ENCODE peak calls at places on chromosome 5, in nine cellular contexts. Q is CD4-positive, alpha-beta T cell; S is psoas muscle; Z is HCT116; R is transverse colon; B is cardiac muscle cell; N is body of pancreas; K is spleen; D is WTC11. P is an unnamed sample.

GRCh38 chr5:10351199-10351881 is 2.2 kb upstream of the MARCHF6 start:
- DNase-seq in Z (no peak), N (peak; percentile 32), R (no peak), D (no peak), B (peak; percentile 87), S (no peak), Q (no peak), K (no peak), P (no peak)

GRCh38 chr5:161380550-161380949 is 166.0 kb downstream of the GABRB2 start:
- DNase-seq in N (no peak), B (no peak), Q (no peak), K (no peak), S (no peak), Z (no peak), R (no peak), D (no peak), P (no peak)

GRCh38 chr5:97876272-97876671 is 693.2 kb upstream of the RIOK2 start:
- DNase-seq in D (no peak), Z (no peak), K (no peak), Q (no peak), R (no peak), N (no peak), S (no peak), B (peak; percentile 49), P (no peak)

GRCh38 chr5:1375871-1376850 is 31.3 kb upstream of the CLPTM1L start:
- DNase-seq in N (no peak), Z (no peak), D (no peak), K (peak; percentile 64), R (no peak), B (no peak), S (no peak), Q (no peak), P (no peak)

GRCh38 chr5:172715421-172715780 is 55.6 kb downstream of the DUSP1 start:
- DNase-seq in S (no peak), D (no peak), R (no peak), K (no peak), Z (no peak), N (no peak), Q (no peak), B (no peak), P (no peak)

GRCh38 chr5:143649869-143650268 is 162.1 kb upstream of the HMHB1 start:
- DNase-seq in B (no peak), N (no peak), S (no peak), K (no peak), Q (no peak), Z (no peak), R (no peak), D (no peak), P (no peak)

GRCh38 chr5:167639213-167639612 is 652.2 kb upstream of the WWC1 start:
- DNase-seq in D (no peak), Z (no peak), N (no peak), S (no peak), R (no peak), B (peak; percentile 78), K (no peak), Q (no peak), P (no peak)

GRCh38 chr5:144201578-144201977 is 30.9 kb downstream of the KCTD16 start:
- DNase-seq in S (no peak), R (no peak), N (no peak), K (no peak), B (no peak), Z (no peak), Q (no peak), D (no peak), P (no peak)

GRCh38 chr5:134917070-134917831 is 12.3 kb downstream of the PCBD2 start:
- DNase-seq in N (no peak), R (no peak), B (no peak), S (no peak), Q (no peak), Z (no peak), K (no peak), D (peak; percentile 56), P (no peak)

GRCh38 chr5:122707796-122708195 is 67.1 kb upstream of the SNX2 start:
- DNase-seq in Z (no peak), B (no peak), R (no peak), Q (no peak), N (no peak), K (no peak), D (no peak), S (no peak), P (no peak)

GRCh38 chr5:59615272-59615671 is 278.3 kb downstream of the PDE4D start:
- DNase-seq in N (no peak), Z (no peak), Q (no peak), D (no peak), S (no peak), K (no peak), B (peak; percentile 66), R (no peak), P (no peak)

GRCh38 chr5:669111-669841 is 23.9 kb downstream of the TPPP start:
- DNase-seq in Q (peak; percentile 26), R (peak; percentile 49), D (peak; percentile 85), B (peak; percentile 41), S (no peak), K (peak; percentile 87), Z (no peak), N (no peak), P (no peak)

GRCh38 chr5:129904667-129905466 is 602 bp downstream of the CHSY3 start:
- DNase-seq in S (peak; percentile 21), R (peak; percentile 11), D (peak; percentile 30), Z (no peak), N (peak; percentile 15), Q (no peak), K (peak; percentile 77), B (peak; percentile 16), P (no peak)

GRCh38 chr5:101942321-101942882 is 353.7 kb downstream of the SLCO4C1 start:
- DNase-seq in Q (no peak), Z (peak; percentile 27), R (peak; percentile 12), B (peak; percentile 6), N (peak; percentile 45), D (peak; percentile 16), K (no peak), S (no peak), P (no peak)
- TF ChIP-seq CTCF in Q (no peak), Z (peak; percentile 57), R (peak; percentile 63), B (peak; percentile 33), N (peak; percentile 64), D (peak; percentile 27), K (no peak), S (no peak), P (no peak)

GRCh38 chr5:138502521-138502920 is 37.2 kb downstream of the EGR1 start:
- DNase-seq in B (no peak), R (no peak), Z (no peak), S (no peak), Q (no peak), D (no peak), K (no peak), N (no peak), P (no peak)

GRCh38 chr5:138502121-138502520 is 36.8 kb downstream of the EGR1 start:
- DNase-seq in D (no peak), N (no peak), Q (no peak), R (no peak), K (no peak), S (no peak), Z (no peak), B (no peak), P (no peak)

GRCh38 chr5:138503487-138504270 is 38.4 kb downstream of the EGR1 start:
- DNase-seq in B (peak; percentile 77), K (no peak), R (peak; percentile 19), Q (no peak), S (no peak), Z (peak; percentile 34), D (peak; percentile 27), N (peak; percentile 54), P (no peak)

GRCh38 chr5:138495351-138495750 is 30.1 kb downstream of the EGR1 start:
- DNase-seq in Q (no peak), Z (no peak), R (no peak), D (no peak), K (no peak), N (no peak), B (no peak), S (no peak), P (no peak)

GRCh38 chr5:138498381-138498780 is 33.1 kb downstream of the EGR1 start:
- DNase-seq in B (peak; percentile 52), Z (no peak), K (no peak), R (no peak), Q (no peak), S (no peak), D (no peak), N (no peak), P (no peak)
- TF ChIP-seq CTCF in B (no peak), Z (no peak), K (no peak), R (no peak), Q (no peak), S (no peak), D (no peak), N (no peak), P (no peak)

DNA sequence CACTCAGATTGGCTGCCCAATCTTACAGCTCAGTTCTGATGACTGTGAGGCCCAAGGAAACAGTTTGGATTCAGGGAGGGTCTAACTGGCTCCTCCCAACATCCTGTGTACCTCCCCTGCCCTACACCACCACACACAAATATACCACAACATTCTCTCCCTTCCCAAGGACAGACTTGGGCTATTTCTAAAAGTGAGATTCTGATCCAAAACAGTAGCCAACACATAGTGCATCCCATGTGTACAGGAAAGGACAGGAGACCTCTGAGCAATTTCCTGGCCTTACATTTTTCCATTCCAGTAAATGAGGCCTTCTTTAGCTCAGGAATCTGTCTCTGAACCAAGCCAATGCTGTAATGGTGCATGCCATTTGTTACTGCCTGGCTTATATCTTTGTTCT is 20.8 kb downstream of the ZNF366 start:
- DNase-seq in S (no peak), B (peak; percentile 90), K (no peak), N (no peak), R (no peak), Z (no peak), D (no peak), Q (no peak), P (no peak)
- TF ChIP-seq CTCF in S (no peak), B (no peak), K (no peak), N (no peak), R (no peak), Z (no peak), D (no peak), Q (no peak), P (no peak)

DNA sequence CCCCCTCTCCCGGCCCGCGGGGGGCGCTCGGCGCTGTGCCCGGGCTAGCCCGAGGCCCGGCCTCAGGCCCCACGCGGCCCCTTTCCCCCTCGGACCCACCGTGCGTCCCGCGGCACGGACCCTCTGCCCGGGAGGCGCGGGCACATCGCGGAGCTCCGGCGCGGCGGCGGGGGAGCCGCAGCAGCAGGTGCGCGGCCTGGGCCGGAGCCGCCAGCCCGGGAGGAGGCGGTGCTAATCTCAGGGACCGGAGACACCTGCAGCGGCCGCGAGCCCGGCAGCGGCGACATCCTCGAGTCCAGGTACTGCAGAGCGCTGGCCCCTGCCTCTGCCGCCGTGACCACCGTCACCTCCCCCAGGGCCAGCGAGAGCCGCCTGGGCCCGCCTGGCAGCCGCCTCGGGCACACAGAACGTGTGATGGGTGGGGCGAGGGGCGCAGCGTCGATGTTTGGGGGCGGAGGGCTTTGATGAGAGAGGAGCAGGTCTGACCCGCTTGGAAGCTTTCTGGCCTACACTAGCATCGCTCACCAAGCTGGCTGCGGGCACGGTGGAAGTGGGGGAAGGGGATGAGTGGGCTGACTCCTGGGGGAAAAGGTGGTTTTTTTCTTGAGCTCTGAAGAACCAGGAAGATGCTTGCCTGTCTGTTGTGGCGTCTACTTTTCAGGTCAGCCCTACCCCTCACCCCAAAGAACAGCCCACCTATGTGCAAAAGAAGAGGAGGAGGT is 524 bp downstream of the CYFIP2 start:
- DNase-seq in R (peak; percentile 66), D (peak; percentile 68), N (peak; percentile 54), Q (peak; percentile 37), S (no peak), Z (no peak), K (peak; percentile 94), B (no peak), P (no peak)
- TF ChIP-seq CTCF in R (no peak), D (no peak), N (no peak), Q (no peak), S (no peak), Z (no peak), K (peak; percentile 10), B (no peak), P (no peak)

P was measured in omental fat pad.